ENCODE peak calls at places on chromosome 4, in five cellular contexts. R is lower lobe of right lung, K is neural crest cell, N is choroid plexus epithelial cell, I is NAMALWA. B is an unnamed sample.

GRCh38 chr4:183175631-183176232 is 76.7 kb downstream of the WWC2 start:
- DNase-seq in R (no peak), K (no peak), N (peak), I (no peak), B (no peak)

GRCh38 chr4:7539659-7540058 is 104.9 kb upstream of the PSAPL1 start:
- DNase-seq in R (no peak), K (peak), N (peak), I (peak), B (no peak)

GRCh38 chr4:26525751-26526150 is 35.5 kb upstream of the CCKAR start:
- DNase-seq in R (no peak), K (no peak), N (no peak), I (no peak), B (no peak)

GRCh38 chr4:1521821-1522361 is 115.6 kb upstream of the NKX1-1 start:
- DNase-seq in R (peak), K (no peak), N (no peak), I (no peak), B (no peak)

GRCh38 chr4:10441512-10441911 is 15.7 kb downstream of the ZNF518B start:
- DNase-seq in R (no peak), K (no peak), N (no peak), I (no peak), B (no peak)

GRCh38 chr4:156388826-156389225 is 435.2 kb upstream of the CTSO start:
- DNase-seq in R (no peak), K (no peak), N (peak), I (no peak), B (no peak)

GRCh38 chr4:124111922-124112321 is 600.6 kb downstream of the ANKRD50 start:
- DNase-seq in R (no peak), K (peak), N (peak), I (peak), B (no peak)

GRCh38 chr4:51853027-51853682 is 10.2 kb downstream of the DCUN1D4 start:
- DNase-seq in R (no peak), K (no peak), N (no peak), I (no peak), B (no peak)

GRCh38 chr4:94390804-94391410 is 48.3 kb upstream of the HPGDS start:
- DNase-seq in R (no peak), K (no peak), N (peak), I (peak), B (no peak)

GRCh38 chr4:105106416-105106815 is 40.3 kb upstream of the TET2 start:
- DNase-seq in R (no peak), K (no peak), N (peak), I (no peak), B (no peak)

GRCh38 chr4:129342820-129343219 is 246.9 kb downstream of the C4orf33 start:
- DNase-seq in R (no peak), K (no peak), N (peak), I (no peak), B (no peak)

GRCh38 chr4:53010320-53010719 is 148.2 kb downstream of the RASL11B start:
- DNase-seq in R (no peak), K (no peak), N (peak), I (no peak), B (peak)

GRCh38 chr4:3670521-3671519 is 95.4 kb upstream of the ADRA2C start:
- DNase-seq in R (peak), K (no peak), N (no peak), I (no peak), B (no peak)

GRCh38 chr4:175405961-175406360 is 406.1 kb downstream of the GPM6A start:
- DNase-seq in R (no peak), K (no peak), N (no peak), I (peak), B (no peak)

GRCh38 chr4:75916091-75916661 is 13.9 kb upstream of the PPEF2 start:
- DNase-seq in R (no peak), K (peak), N (peak), I (peak), B (no peak)

GRCh38 chr4:5618051-5619010 is 90.0 kb downstream of the EVC2 start:
- DNase-seq in R (no peak), K (no peak), N (no peak), I (no peak), B (no peak)

GRCh38 chr4:134126955-134127354 is 74.6 kb downstream of the PABPC4L start:
- DNase-seq in R (peak), K (no peak), N (no peak), I (no peak), B (no peak)

GRCh38 chr4:36385951-36386561 is 104.6 kb downstream of the DTHD1 start:
- DNase-seq in R (no peak), K (no peak), N (no peak), I (peak), B (no peak)

GRCh38 chr4:39464886-39465501 is 6.1 kb downstream of the LIAS start:
- DNase-seq in R (no peak), K (no peak), N (peak), I (peak), B (no peak)

GRCh38 chr4:76058888-76059426 is 15.6 kb upstream of the ART3 start:
- DNase-seq in R (no peak), K (no peak), N (no peak), I (no peak), B (no peak)

GRCh38 chr4:132809298-132810032 is 339.6 kb upstream of the PCDH10 start:
- DNase-seq in R (no peak), K (peak), N (no peak), I (peak), B (no peak)

GRCh38 chr4:15303052-15303641 is 124.7 kb upstream of the C1QTNF7 start:
- DNase-seq in R (no peak), K (no peak), N (peak), I (no peak), B (no peak)

GRCh38 chr4:88341227-88342192 is 37.1 kb upstream of the HERC6 start:
- DNase-seq in R (no peak), K (no peak), N (peak), I (no peak), B (no peak)

GRCh38 chr4:167233523-167234387 is 539 bp downstream of the SPOCK3 start:
- DNase-seq in R (no peak), K (peak), N (peak), I (no peak), B (no peak)

GRCh38 chr4:105022811-105023667 is 123.6 kb upstream of the TET2 start:
- DNase-seq in R (peak), K (no peak), N (peak), I (no peak), B (no peak)

GRCh38 chr4:119132306-119132705 is 3.3 kb upstream of the MYOZ2 start:
- DNase-seq in R (no peak), K (no peak), N (no peak), I (no peak), B (no peak)

GRCh38 chr4:8303485-8304281 is 34.1 kb downstream of the HTRA3 start:
- DNase-seq in R (no peak), K (no peak), N (peak), I (no peak), B (peak)

GRCh38 chr4:5874811-5875465 is 17.9 kb downstream of the CRMP1 start:
- DNase-seq in R (no peak), K (no peak), N (peak), I (no peak), B (no peak)

GRCh38 chr4:153643406-153644016 is 40.6 kb upstream of the TLR2 start:
- DNase-seq in R (no peak), K (no peak), N (peak), I (peak), B (no peak)

GRCh38 chr4:55154933-55155332 is 29.5 kb upstream of the KDR start:
- DNase-seq in R (no peak), K (no peak), N (no peak), I (no peak), B (no peak)

GRCh38 chr4:108972613-108973283 is 209.9 kb upstream of the ETNPPL start:
- DNase-seq in R (no peak), K (no peak), N (no peak), I (no peak), B (no peak)

GRCh38 chr4:109993116-109993515 is 80.4 kb downstream of the EGF start:
- DNase-seq in R (no peak), K (no peak), N (no peak), I (no peak), B (no peak)

GRCh38 chr4:139984459-139984858 is 169.5 kb downstream of the MAML3 start:
- DNase-seq in R (no peak), K (no peak), N (no peak), I (no peak), B (no peak)

GRCh38 chr4:147788791-147789190 is 56.9 kb downstream of the ARHGAP10 start:
- DNase-seq in R (no peak), K (no peak), N (peak), I (no peak), B (no peak)

GRCh38 chr4:103197765-103198110 is 405 bp downstream of the CENPE start:
- DNase-seq in R (no peak), K (no peak), N (peak), I (no peak), B (no peak)

B was measured in left ventricle myocardium inferior.